ENCODE peak calls at places on chromosomes 11 and 22, in six cellular contexts. F, M, U, R, D and W are unnamed samples.
A peak's percentile ranks its signal among the peaks of the same experiment; 100 is the strongest.

GRCh38 chr11:78465169-78465942 is 47.7 kb upstream of the GAB2 start:
- DNase-seq in F (peak; percentile 53), U (no peak), R (no peak), D (no peak), M (peak; percentile 86), W (no peak)

GRCh38 chr22:50317178-50317577 is 9.6 kb downstream of the DENND6B start:
- DNase-seq in M (no peak), U (no peak), D (no peak), R (no peak), F (peak; percentile 61), W (no peak)

GRCh38 chr22:43561421-43562178 is 149.8 kb downstream of the MPPED1 start:
- DNase-seq in D (no peak), U (no peak), F (no peak), R (no peak), M (no peak), W (no peak)

GRCh38 chr22:33922268-33922667 is 2.0 kb upstream of the LARGE1 start:
- DNase-seq in R (no peak), U (peak; percentile 46), D (peak; percentile 67), M (peak; percentile 22), F (no peak), W (no peak)

GRCh38 chr11:74847895-74848294 is 99.2 kb downstream of the RNF169 start:
- DNase-seq in D (no peak), F (no peak), U (no peak), R (no peak), M (no peak), W (no peak)

GRCh38 chr11:106691807-106692365 is 326.4 kb downstream of the GUCY1A2 start:
- DNase-seq in D (no peak), R (no peak), U (no peak), F (no peak), M (no peak), W (no peak)

GRCh38 chr11:36469063-36469462 is 41.0 kb downstream of the TRAF6 start:
- DNase-seq in U (no peak), R (no peak), F (no peak), M (no peak), D (no peak), W (no peak)

GRCh38 chr11:81222491-81222890 is 1511.2 kb downstream of the FAM181B start:
- DNase-seq in M (no peak), D (no peak), F (no peak), U (no peak), R (no peak), W (no peak)

GRCh38 chr11:73983764-73984543 is 1.3 kb upstream of the UCP2 start:
- DNase-seq in R (no peak), F (peak; percentile 25), D (no peak), U (no peak), M (no peak), W (no peak)

GRCh38 chr11:19474954-19475811 is 234.4 kb upstream of the E2F8 start:
- DNase-seq in R (no peak), M (no peak), D (no peak), F (no peak), U (peak; percentile 65), W (no peak)

GRCh38 chr11:1307998-1308744 is 1.3 kb downstream of the TOLLIP start:
- DNase-seq in D (no peak), U (no peak), F (no peak), M (no peak), R (no peak), W (no peak)

GRCh38 chr11:5004429-5005274 is 10.0 kb downstream of the OR51L1 start:
- DNase-seq in F (no peak), M (peak; percentile 46), R (no peak), U (peak; percentile 79), D (no peak), W (peak; percentile 16)

GRCh38 chr22:41504397-41504796 is 35.5 kb downstream of the ACO2 start:
- DNase-seq in D (no peak), U (no peak), R (peak; percentile 41), M (no peak), F (no peak), W (no peak)

GRCh38 chr22:40819741-40820140 is 595 bp upstream of the SLC25A17 start:
- DNase-seq in U (no peak), M (no peak), F (no peak), R (no peak), D (no peak), W (no peak)

GRCh38 chr11:60170566-60170965 is 12.3 kb downstream of the MS4A6A start:
- DNase-seq in F (no peak), U (no peak), R (no peak), M (no peak), D (no peak), W (no peak)
- H3K27ac ChIP-seq in F (no peak overlapping the region), U (no peak overlapping the region), R (no peak overlapping the region), M (no peak overlapping the region), D (no peak overlapping the region), W (no peak overlapping the region)

GRCh38 chr11:125902315-125902926 is 585 bp downstream of the PUS3 start:
- DNase-seq in U (no peak), M (no peak), D (no peak), F (no peak), R (no peak), W (no peak)

GRCh38 chr11:125902927-125903752 is at the start of gene PUS3:
- DNase-seq in U (peak; percentile 94), R (peak; percentile 79), F (peak; percentile 96), M (peak; percentile 90), D (peak; percentile 92), W (no peak)

GRCh38 chr11:125903753-125904659 is at the start of gene DDX25:
- DNase-seq in U (peak; percentile 35), F (no peak), R (no peak), D (no peak), M (peak; percentile 12), W (no peak)

GRCh38 chr11:125904678-125905077 is 370 bp downstream of the DDX25 start:
- DNase-seq in F (no peak), R (no peak), D (no peak), M (no peak), U (no peak), W (no peak)

GRCh38 chr11:125901872-125902271 is 1.1 kb downstream of the PUS3 start:
- DNase-seq in F (no peak), M (no peak), D (no peak), R (no peak), U (no peak), W (no peak)
- H3K4me3 ChIP-seq in F (peak overlapping the region; percentile 94), M (peak overlapping the region; percentile 3), D (peak overlapping the region; percentile 54), R (no peak overlapping the region), U (no peak overlapping the region), W (peak overlapping the region; percentile 100)

GRCh38 chr22:49294656-49295464 is 532.8 kb downstream of the BRD1 start:
- DNase-seq in R (no peak), D (peak; percentile 36), M (no peak), U (no peak), F (no peak), W (no peak)

GRCh38 chr22:49296561-49296960 is 531.1 kb downstream of the BRD1 start:
- DNase-seq in M (no peak), U (no peak), D (no peak), F (no peak), R (no peak), W (no peak)

GRCh38 chr22:49297286-49297870 is 530.3 kb downstream of the BRD1 start:
- DNase-seq in D (peak; percentile 42), R (no peak), F (no peak), M (no peak), U (no peak), W (no peak)

GRCh38 chr22:49295465-49295743 is 532.3 kb downstream of the BRD1 start:
- DNase-seq in F (no peak), M (no peak), R (no peak), D (peak; percentile 30), U (no peak), W (no peak)

GRCh38 chr22:49295851-49296560 is 531.7 kb downstream of the BRD1 start:
- DNase-seq in U (no peak), R (no peak), F (no peak), M (no peak), D (peak; percentile 40), W (no peak)
- H3K27ac ChIP-seq in U (no peak overlapping the region), R (no peak overlapping the region), F (no peak overlapping the region), M (no peak overlapping the region), D (no peak overlapping the region), W (no peak overlapping the region)

GRCh38 chr11:66279092-66279797 is 1.3 kb downstream of the CNIH2 start:
- DNase-seq in D (no peak), U (no peak), R (no peak), M (no peak), F (no peak), W (no peak)
- H3K4me3 ChIP-seq in D (no peak overlapping the region), U (no peak overlapping the region), R (no peak overlapping the region), M (no peak overlapping the region), F (no peak overlapping the region), W (peak overlapping the region; percentile 72)

DNA sequence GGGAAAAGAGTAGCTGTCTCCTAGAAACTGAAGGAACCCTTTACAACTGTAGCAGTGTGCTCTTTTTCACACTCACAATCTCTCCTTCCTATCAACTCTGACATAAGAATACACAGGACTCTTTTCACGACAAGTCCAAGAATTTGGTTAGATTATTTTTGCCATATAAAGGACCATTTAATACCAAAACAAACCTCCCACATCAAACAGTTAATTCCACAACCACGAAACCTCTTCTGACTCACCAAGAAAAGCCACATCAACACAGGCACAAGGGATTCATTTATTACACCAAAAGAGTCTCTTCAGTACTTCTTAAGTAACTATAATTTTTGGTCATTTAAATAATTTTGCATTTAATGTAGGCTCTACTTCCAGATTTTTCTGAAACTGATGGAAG is 222.6 kb upstream of the PITPNB start:
- DNase-seq in M (no peak), R (no peak), U (no peak), D (no peak), F (no peak), W (no peak)
- H3K27ac ChIP-seq in M (no peak overlapping the region), R (no peak overlapping the region), U (no peak overlapping the region), D (peak overlapping the region; percentile 30), F (no peak overlapping the region), W (peak overlapping the region; percentile 98)

GRCh38 chr11:45846174-45846675 is 1.1 kb upstream of the CRY2 start:
- DNase-seq in R (no peak), U (no peak), M (no peak), D (no peak), F (no peak), W (no peak)

GRCh38 chr11:45839204-45839603 is 8.1 kb upstream of the CRY2 start:
- DNase-seq in F (no peak), R (no peak), M (no peak), D (no peak), U (no peak), W (no peak)

GRCh38 chr11:45846974-45847907 is at the start of gene CRY2:
- DNase-seq in U (peak; percentile 99), M (peak; percentile 96), R (peak; percentile 96), D (peak; percentile 100), F (peak; percentile 100), W (peak; percentile 75)

GRCh38 chr11:45844822-45845573 is 2.3 kb upstream of the CRY2 start:
- DNase-seq in D (no peak), U (no peak), F (no peak), R (no peak), M (no peak), W (no peak)

DNA sequence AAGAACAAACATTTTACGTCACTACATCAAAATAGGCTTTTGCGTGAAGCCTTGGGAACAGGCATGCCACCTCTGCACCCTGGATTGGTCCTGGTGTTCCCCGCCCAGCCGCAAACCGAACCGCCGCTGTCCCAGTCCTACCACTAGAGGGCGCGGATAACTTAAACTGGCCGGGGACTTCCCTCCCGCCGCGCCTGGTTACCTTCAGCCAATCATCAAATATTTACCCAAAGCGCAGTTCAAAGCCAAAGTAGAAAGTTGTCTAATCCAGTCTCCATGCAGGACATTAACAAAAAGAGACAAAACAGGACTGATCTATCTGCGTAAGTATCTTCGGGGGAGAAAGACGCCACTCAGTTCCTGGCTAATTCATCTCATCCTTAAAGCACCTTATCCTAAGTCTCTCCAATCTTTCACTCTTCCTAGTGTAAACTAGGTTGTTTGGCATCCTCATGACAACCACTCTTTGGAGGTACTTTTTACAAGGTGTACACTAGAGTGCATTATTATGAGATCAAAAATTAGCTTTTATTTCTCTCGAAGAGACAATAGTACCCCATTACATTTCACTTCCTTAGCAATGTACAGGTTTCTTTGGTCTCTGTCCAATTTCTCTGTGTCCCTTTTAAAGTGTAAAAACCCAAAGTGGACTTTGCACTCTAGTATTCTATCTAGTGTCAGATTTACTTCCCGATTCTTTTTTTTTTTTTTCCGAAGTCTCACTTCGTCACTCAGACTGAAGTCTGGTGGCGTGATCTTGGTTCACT is 3.9 kb upstream of the CRY2 start:
- DNase-seq in U (peak; percentile 96), F (peak; percentile 94), M (peak; percentile 89), R (peak; percentile 87), D (peak; percentile 97), W (peak; percentile 40)
- H3K4me3 ChIP-seq in U (no peak overlapping the region), F (peak overlapping the region; percentile 49), M (peak overlapping the region; percentile 72), R (peak overlapping the region; percentile 47), D (no peak overlapping the region), W (no peak overlapping the region)